ENCODE peak calls at places on chromosomes 1 and 21, in four cellular contexts. L, A, I and C are unnamed samples.

GRCh38 chr1:117579221-117579906 is 26.5 kb upstream of the TENT5C start:
- DNase-seq in L (no peak), A (no peak), I (no peak), C (no peak)

GRCh38 chr1:26768755-26769154 is 19.0 kb upstream of the PIGV start:
- DNase-seq in L (no peak), A (no peak), I (no peak), C (no peak)

GRCh38 chr1:1877852-1878436 is 12.9 kb downstream of the GNB1 start:
- DNase-seq in L (no peak), A (no peak), I (no peak), C (no peak)

GRCh38 chr1:1073743-1074587 is at the start of gene RNF223:
- DNase-seq in L (no peak), A (no peak), I (no peak), C (peak; percentile 88)

GRCh38 chr1:86779308-86780191 is 75.2 kb downstream of the SH3GLB1 start:
- DNase-seq in L (no peak), A (no peak), I (no peak), C (no peak)

GRCh38 chr1:78250201-78250600 is 204.4 kb downstream of the GIPC2 start:
- DNase-seq in L (no peak), A (no peak), I (no peak), C (no peak)

GRCh38 chr21:32771134-32771523 is 426 bp downstream of the PAXBP1 start:
- DNase-seq in L (peak; percentile 61), A (no peak), I (peak; percentile 33), C (no peak)

GRCh38 chr1:172855841-172856382 is 194.8 kb downstream of the TNFSF18 start:
- DNase-seq in L (peak; percentile 17), A (no peak), I (no peak), C (no peak)

GRCh38 chr21:42314616-42315295 is 453 bp downstream of the TFF3 start:
- DNase-seq in L (no peak), A (no peak), I (peak; percentile 62), C (no peak)

GRCh38 chr1:248853668-248854375 is 5.1 kb downstream of the ZNF692 start:
- DNase-seq in L (no peak), A (no peak), I (no peak), C (no peak)

GRCh38 chr1:66737836-66738235 is 14.4 kb upstream of the DYNLT5 start:
- DNase-seq in L (no peak), A (no peak), I (no peak), C (no peak)

GRCh38 chr1:39652105-39652504 is 12.7 kb upstream of the HEYL start:
- DNase-seq in L (no peak), A (no peak), I (no peak), C (no peak)

GRCh38 chr21:27171704-27172103 is 204.8 kb upstream of the ADAMTS5 start:
- DNase-seq in L (no peak), A (no peak), I (no peak), C (no peak)

GRCh38 chr21:27061783-27062182 is 94.9 kb upstream of the ADAMTS5 start:
- DNase-seq in L (no peak), A (no peak), I (no peak), C (no peak)

GRCh38 chr21:36749935-36750578 is 51.1 kb downstream of the SIM2 start:
- DNase-seq in L (peak; percentile 79), A (no peak), I (no peak), C (no peak)

GRCh38 chr1:19321071-19321470 is 8.9 kb downstream of the SLC66A1 start:
- DNase-seq in L (no peak), A (no peak), I (no peak), C (no peak)

GRCh38 chr1:151539321-151540020 is 638 bp upstream of the TUFT1 start:
- DNase-seq in L (peak; percentile 58), A (peak; percentile 26), I (peak; percentile 83), C (peak; percentile 95)

GRCh38 chr1:202501281-202501680 is 152.8 kb downstream of the PPP1R12B start:
- DNase-seq in L (no peak), A (no peak), I (peak; percentile 31), C (peak; percentile 12)

GRCh38 chr1:85502625-85503083 is 37.7 kb upstream of the DDAH1 start:
- DNase-seq in L (peak; percentile 58), A (no peak), I (peak; percentile 70), C (peak; percentile 59)

GRCh38 chr1:211334986-211335385 is 8.4 kb downstream of the TRAF5 start:
- DNase-seq in L (no peak), A (no peak), I (no peak), C (no peak)

GRCh38 chr21:8993284-8993942 is 1528.0 kb upstream of the TPTE start:
- DNase-seq in L (no peak), A (no peak), I (peak; percentile 92), C (no peak)

GRCh38 chr1:10610901-10611600 is 136.3 kb downstream of the PEX14 start:
- DNase-seq in L (no peak), A (no peak), I (no peak), C (no peak)

GRCh38 chr21:28865488-28866186 is 127.0 kb downstream of the LTN1 start:
- DNase-seq in L (no peak), A (no peak), I (no peak), C (no peak)

GRCh38 chr21:44594406-44594916 is 2.2 kb upstream of the KRTAP10-6 start:
- DNase-seq in L (no peak), A (no peak), I (no peak), C (no peak)

GRCh38 chr1:184504695-184505338 is 118.0 kb downstream of the C1orf21 start:
- DNase-seq in L (no peak), A (no peak), I (no peak), C (no peak)
- TF ChIP-seq ATF3 in L (no peak), A (no peak), I (no peak), C (no peak)

GRCh38 chr1:16082283-16083038 is 9.0 kb upstream of the FAM131C start:
- DNase-seq in L (peak; percentile 92), A (no peak), I (peak; percentile 53), C (no peak)
- TF ChIP-seq ATF3 in L (no peak), A (no peak), I (no peak), C (no peak)

GRCh38 chr1:244801246-244801645 is 34.2 kb upstream of the COX20 start:
- DNase-seq in L (peak; percentile 43), A (no peak), I (peak; percentile 87), C (peak; percentile 56)
- TF ChIP-seq ATF3 in L (no peak), A (no peak), I (no peak), C (no peak)

GRCh38 chr1:29259802-29260441 is 23.6 kb downstream of the PTPRU start:
- DNase-seq in L (peak; percentile 77), A (no peak), I (no peak), C (no peak)
- TF ChIP-seq ATF3 in L (no peak), A (no peak), I (no peak), C (no peak)

GRCh38 chr1:5990913-5991783 is 1.1 kb downstream of the NPHP4 start:
- DNase-seq in L (peak; percentile 65), A (no peak), I (no peak), C (no peak)

GRCh38 chr1:5993553-5994510 is 1.6 kb upstream of the NPHP4 start:
- DNase-seq in L (no peak), A (no peak), I (no peak), C (no peak)

GRCh38 chr1:5992814-5993552 is 758 bp upstream of the NPHP4 start:
- DNase-seq in L (no peak), A (no peak), I (no peak), C (no peak)

GRCh38 chr1:5991784-5992033 is 516 bp downstream of the NPHP4 start:
- DNase-seq in L (no peak), A (no peak), I (no peak), C (no peak)

DNA sequence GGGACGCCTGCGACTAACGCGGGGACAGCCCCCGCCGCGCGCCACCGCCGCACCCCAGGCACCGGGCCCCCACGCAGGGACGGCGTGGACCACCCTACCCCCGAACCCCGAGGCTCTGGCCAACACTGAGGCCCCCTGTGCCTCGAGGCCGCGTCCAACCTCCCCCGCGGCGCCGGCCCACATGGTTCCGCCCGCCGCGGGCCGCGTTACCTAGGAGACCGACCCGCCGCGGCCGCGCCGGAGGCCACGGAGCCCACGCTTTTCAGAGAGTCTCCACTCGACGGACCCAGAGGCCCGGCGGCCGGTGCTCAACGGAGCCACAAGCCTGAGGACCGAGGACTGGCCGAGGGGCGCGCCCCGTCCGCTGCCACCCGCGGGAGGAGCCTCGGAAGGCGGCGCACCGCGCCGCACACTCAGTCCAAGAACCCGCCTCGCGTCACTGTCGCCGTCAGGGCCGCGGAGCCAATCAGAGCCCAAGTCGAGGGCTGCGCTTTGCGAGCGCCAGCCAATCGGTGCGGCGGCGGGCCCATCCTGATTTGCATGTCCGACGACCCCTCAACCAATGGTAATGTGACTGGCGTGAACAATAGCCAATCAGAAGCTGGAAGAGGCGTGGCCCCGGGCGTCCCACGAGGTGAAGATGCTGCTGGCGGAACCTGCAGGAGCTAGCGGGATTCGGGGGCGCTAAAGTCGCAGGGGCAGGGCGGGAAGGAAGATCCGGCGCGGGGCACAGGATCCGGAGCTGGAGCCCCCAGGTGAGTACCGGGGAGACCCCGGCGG is at the start of gene NPHP4:
- DNase-seq in L (peak; percentile 100), A (peak; percentile 99), I (peak; percentile 98), C (peak; percentile 99)
- TF ChIP-seq ATF3 in L (no peak), A (no peak), I (no peak), C (no peak)

GRCh38 chr1:179302076-179302475 is 8.5 kb downstream of the SOAT1 start:
- DNase-seq in L (no peak), A (no peak), I (no peak), C (no peak)
- TF ChIP-seq ATF3 in L (no peak), A (no peak), I (no peak), C (no peak)

GRCh38 chr1:154288694-154289093 is 16.3 kb downstream of the HAX1 start:
- DNase-seq in L (no peak), A (no peak), I (no peak), C (no peak)

GRCh38 chr1:154295408-154296235 is 23.2 kb downstream of the HAX1 start:
- DNase-seq in L (no peak), A (no peak), I (no peak), C (peak; percentile 13)

GRCh38 chr1:154290921-154291320 is 18.5 kb downstream of the HAX1 start:
- DNase-seq in L (no peak), A (no peak), I (no peak), C (no peak)
- TF ChIP-seq ATF3 in L (no peak), A (no peak), I (no peak), C (no peak)

GRCh38 chr1:7705908-7706216 is 65.2 kb upstream of the VAMP3 start:
- DNase-seq in L (no peak), A (no peak), I (no peak), C (no peak)

GRCh38 chr1:7703321-7704213 is 67.5 kb upstream of the VAMP3 start:
- DNase-seq in L (peak; percentile 78), A (no peak), I (no peak), C (no peak)

GRCh38 chr1:7704214-7705047 is 66.7 kb upstream of the VAMP3 start:
- DNase-seq in L (peak; percentile 95), A (no peak), I (peak; percentile 77), C (peak; percentile 77)

GRCh38 chr1:7705048-7705907 is 65.8 kb upstream of the VAMP3 start:
- DNase-seq in L (peak; percentile 66), A (no peak), I (no peak), C (no peak)

GRCh38 chr1:7702365-7702764 is 68.7 kb upstream of the VAMP3 start:
- DNase-seq in L (peak; percentile 41), A (no peak), I (no peak), C (no peak)
- TF ChIP-seq ATF3 in L (no peak), A (no peak), I (no peak), C (no peak)